ENCODE peak calls at places on chromosome 21, in ten cellular contexts. Y is pancreas; I is fibroblast of the aortic adventitia; M is CD4-positive, CD25-positive, alpha-beta regulatory T cell; P is GM13977; G is psoas muscle; U is M059J; O is EL; V is CD8-positive, alpha-beta memory T cell; E is NCI-H524. A is an unnamed sample.

GRCh38 chr21:38240121-38240520 is 16.7 kb upstream of the KCNJ15 start:
- DNase-seq in I (no peak), U (no peak), O (no peak), G (no peak), M (no peak), Y (no peak), P (no peak), E (no peak), V (no peak), A (no peak)

GRCh38 chr21:15062566-15062965 is 2.2 kb downstream of the NRIP1 start:
- DNase-seq in E (no peak), M (peak; percentile 59), U (peak; percentile 27), V (no peak), I (peak; percentile 51), Y (no peak), P (peak; percentile 25), O (no peak), G (no peak), A (no peak)

GRCh38 chr21:27645285-27645684 is 678.4 kb upstream of the ADAMTS5 start:
- DNase-seq in E (no peak), V (no peak), M (no peak), G (no peak), O (peak; percentile 32), U (no peak), I (peak; percentile 29), Y (no peak), P (no peak), A (no peak)

GRCh38 chr21:18951291-18952038 is 547.9 kb upstream of the TMPRSS15 start:
- DNase-seq in G (no peak), M (no peak), V (no peak), I (no peak), Y (no peak), P (no peak), E (peak; percentile 92), U (peak; percentile 3), O (no peak), A (no peak)

GRCh38 chr21:45256021-45256911 is 31.4 kb downstream of the POFUT2 start:
- DNase-seq in U (no peak), P (no peak), I (no peak), Y (no peak), E (no peak), G (no peak), O (no peak), M (no peak), V (no peak), A (no peak)

GRCh38 chr21:33751533-33751932 is 109.2 kb downstream of the ITSN1 start:
- DNase-seq in G (no peak), M (no peak), I (no peak), O (no peak), V (no peak), Y (no peak), U (no peak), P (no peak), E (no peak), A (no peak)

GRCh38 chr21:27837933-27838332 is 871.0 kb upstream of the ADAMTS5 start:
- DNase-seq in P (no peak), Y (no peak), G (no peak), E (no peak), M (no peak), V (no peak), I (no peak), U (no peak), O (no peak), A (no peak)

GRCh38 chr21:34807146-34807880 is 138.5 kb downstream of the CLIC6 start:
- DNase-seq in O (peak; percentile 98), V (peak; percentile 56), M (peak; percentile 75), Y (no peak), E (no peak), P (peak; percentile 66), G (no peak), U (peak; percentile 100), I (peak; percentile 93), A (no peak)

GRCh38 chr21:44815852-44816628 is 1.8 kb downstream of the SUMO3 start:
- DNase-seq in I (no peak), Y (no peak), M (no peak), P (no peak), O (no peak), G (no peak), V (no peak), U (peak; percentile 45), E (no peak), A (no peak)

GRCh38 chr21:42755766-42756579 is 102.6 kb downstream of the PDE9A start:
- DNase-seq in Y (no peak), M (no peak), O (no peak), V (no peak), U (no peak), G (no peak), P (no peak), I (no peak), E (no peak), A (no peak)

GRCh38 chr21:31201144-31201543 is 142.9 kb downstream of the TIAM1 start:
- DNase-seq in I (no peak), E (no peak), G (no peak), U (no peak), O (no peak), Y (no peak), V (no peak), P (no peak), M (no peak), A (no peak)

GRCh38 chr21:35896060-35896459 is 164.3 kb downstream of the SETD4 start:
- DNase-seq in E (no peak), V (no peak), I (no peak), Y (no peak), U (no peak), O (no peak), M (no peak), G (no peak), P (peak; percentile 54), A (no peak)

GRCh38 chr21:45295576-45296365 is 8.1 kb upstream of the POFUT2 start:
- DNase-seq in O (peak; percentile 92), Y (no peak), I (no peak), G (no peak), U (peak; percentile 93), M (no peak), V (no peak), E (no peak), P (no peak), A (no peak)

GRCh38 chr21:33976082-33976979 is 60.7 kb upstream of the ATP5PO start:
- DNase-seq in Y (no peak), I (peak; percentile 95), V (peak; percentile 16), P (peak; percentile 59), E (no peak), U (peak; percentile 100), O (peak; percentile 98), M (peak; percentile 71), G (peak; percentile 33), A (peak; percentile 29)

GRCh38 chr21:34639882-34640788 is 25.2 kb upstream of the RCAN1 start:
- DNase-seq in Y (no peak), P (peak; percentile 40), E (no peak), G (no peak), I (peak; percentile 34), O (no peak), M (peak; percentile 81), V (no peak), U (peak; percentile 59), A (no peak)

GRCh38 chr21:46216132-46216747 is 12.3 kb downstream of the LSS start:
- DNase-seq in Y (no peak), G (no peak), V (no peak), M (no peak), P (no peak), U (no peak), O (no peak), E (no peak), I (no peak), A (no peak)

GRCh38 chr21:30430170-30430655 is at the start of gene KRTAP13-4:
- DNase-seq in I (no peak), M (no peak), V (no peak), U (no peak), G (no peak), P (no peak), Y (no peak), E (no peak), O (no peak), A (no peak)

GRCh38 chr21:36874665-36875064 is 91.8 kb downstream of the HLCS start:
- DNase-seq in O (no peak), Y (no peak), U (no peak), P (no peak), I (no peak), V (no peak), G (no peak), M (no peak), E (no peak), A (no peak)

GRCh38 chr21:37073417-37074194 is 552 bp downstream of the TTC3 start:
- DNase-seq in Y (peak; percentile 78), M (peak; percentile 80), E (peak; percentile 71), V (peak; percentile 63), G (no peak), U (peak; percentile 47), O (peak; percentile 43), I (peak; percentile 65), P (peak; percentile 46), A (peak; percentile 83)

GRCh38 chr21:15564907-15565306 is 164.9 kb upstream of the USP25 start:
- DNase-seq in M (no peak), V (no peak), Y (no peak), P (no peak), E (no peak), U (no peak), G (no peak), I (no peak), O (no peak), A (no peak)

GRCh38 chr21:38843806-38844479 is 38.2 kb downstream of the ETS2 start:
- DNase-seq in V (no peak), E (no peak), P (no peak), O (peak; percentile 82), I (peak; percentile 83), G (no peak), U (no peak), M (no peak), Y (no peak), A (no peak)

GRCh38 chr21:15311510-15311909 is 246.7 kb upstream of the NRIP1 start:
- DNase-seq in P (no peak), I (no peak), V (no peak), O (no peak), M (no peak), G (no peak), Y (no peak), E (no peak), U (no peak), A (no peak)

GRCh38 chr21:27173052-27173451 is 206.2 kb upstream of the ADAMTS5 start:
- DNase-seq in Y (no peak), G (no peak), U (no peak), O (no peak), V (no peak), I (peak; percentile 70), P (no peak), E (no peak), M (no peak), A (no peak)

GRCh38 chr21:32626633-32627196 is 14.5 kb upstream of the CFAP298 start:
- DNase-seq in Y (no peak), O (peak; percentile 70), P (no peak), E (no peak), G (no peak), V (no peak), U (peak; percentile 94), I (peak; percentile 55), M (no peak), A (no peak)

GRCh38 chr21:39103689-39104088 is 79.6 kb downstream of the PSMG1 start:
- DNase-seq in I (peak; percentile 74), U (no peak), M (no peak), V (no peak), O (peak; percentile 50), P (no peak), E (no peak), Y (no peak), G (no peak), A (no peak)

GRCh38 chr21:46637952-46638746 is 2.7 kb downstream of the PRMT2 start:
- DNase-seq in M (peak; percentile 16), E (no peak), G (no peak), I (no peak), O (no peak), Y (no peak), V (no peak), U (peak; percentile 41), P (no peak), A (no peak)

GRCh38 chr21:45382698-45383000 is 22.3 kb upstream of the COL18A1 start:
- DNase-seq in I (no peak), U (no peak), E (no peak), V (no peak), M (no peak), P (no peak), O (no peak), G (peak; percentile 7), Y (peak; percentile 9), A (no peak)

GRCh38 chr21:21921410-21922232 is 923.4 kb downstream of the NCAM2 start:
- DNase-seq in G (no peak), V (no peak), I (peak; percentile 27), E (no peak), M (peak; percentile 1), Y (no peak), P (no peak), O (peak; percentile 27), U (peak; percentile 38), A (no peak)

A was measured in naive thymus-derived CD4-positive, alpha-beta T cell.